ENCODE peak calls at places on chromosomes 6 and 20, in seven cellular contexts. O is kidney, S is sigmoid colon, T is HCT116, M is mesendoderm, G is fibroblast of lung, U is transverse colon. L is an unnamed sample. For H3K4me1, the result is how much of the 10 kb centered on the place peaks cover.

GRCh38 chr6:168939771-168940170 is 313.9 kb downstream of the THBS2 start:
- DNase-seq in M (no peak), T (no peak), O (no peak), U (no peak), G (no peak), S (no peak), L (no peak)

GRCh38 chr6:140566706-140567330 is 1192.4 kb upstream of the CITED2 start:
- DNase-seq in M (peak), G (peak), O (no peak), T (no peak), S (no peak), U (no peak), L (peak)

GRCh38 chr6:52046456-52046855 is 41.0 kb downstream of the PKHD1 start:
- DNase-seq in G (no peak), U (no peak), S (no peak), O (no peak), T (no peak), M (no peak), L (no peak)

GRCh38 chr6:75290558-75290957 is 6.0 kb upstream of the TMEM30A start:
- DNase-seq in O (no peak), G (no peak), S (no peak), T (no peak), U (no peak), M (peak), L (no peak)

GRCh38 chr6:17724341-17724740 is 17.6 kb upstream of the NUP153 start:
- DNase-seq in T (no peak), O (no peak), M (no peak), U (no peak), G (no peak), S (no peak), L (no peak)

GRCh38 chr20:1062334-1063015 is 55.9 kb upstream of the PSMF1 start:
- DNase-seq in S (no peak), O (no peak), U (peak), G (no peak), M (peak), T (no peak), L (peak)

GRCh38 chr20:12113468-12114371 is 196.0 kb downstream of the BTBD3 start:
- DNase-seq in G (peak), U (no peak), O (no peak), T (no peak), M (no peak), S (no peak), L (peak)

GRCh38 chr20:36848078-36848660 is 27.8 kb upstream of the TLDC2 start:
- DNase-seq in T (no peak), U (no peak), O (peak), S (peak), M (no peak), G (peak), L (no peak)

GRCh38 chr6:113364781-113365545 is 492.2 kb upstream of the MARCKS start:
- DNase-seq in M (peak), S (no peak), G (peak), U (no peak), T (no peak), O (no peak), L (no peak)

GRCh38 chr20:41177636-41178035 is 40.3 kb downstream of the PLCG1 start:
- DNase-seq in G (peak), M (peak), O (peak), T (peak), U (peak), S (no peak), L (no peak)

GRCh38 chr6:141464490-141464889 is 668.2 kb upstream of the GJE1 start:
- DNase-seq in T (no peak), U (no peak), M (peak), G (peak), O (no peak), S (no peak), L (peak)

GRCh38 chr6:37988696-37989095 is 169.2 kb downstream of the ZFAND3 start:
- DNase-seq in S (no peak), M (no peak), T (no peak), G (peak), U (no peak), O (no peak), L (no peak)

GRCh38 chr6:9862603-9863167 is 552.2 kb downstream of the TFAP2A start:
- DNase-seq in S (no peak), U (no peak), T (no peak), M (peak), O (no peak), G (no peak), L (no peak)

GRCh38 chr20:52426856-52427255 is 235.3 kb upstream of the ZFP64 start:
- DNase-seq in T (no peak), S (no peak), M (peak), U (no peak), O (no peak), G (no peak), L (no peak)

GRCh38 chr6:13965582-13966127 is 40.9 kb downstream of the RNF182 start:
- DNase-seq in S (no peak), U (no peak), O (no peak), T (no peak), M (no peak), G (no peak), L (no peak)

GRCh38 chr6:129732034-129732433 is 22.1 kb upstream of the ARHGAP18 start:
- DNase-seq in U (no peak), O (no peak), M (peak), T (no peak), G (peak), S (no peak), L (no peak)

GRCh38 chr20:6575912-6576391 is 191.5 kb upstream of the BMP2 start:
- DNase-seq in G (peak), S (no peak), T (no peak), U (no peak), M (peak), O (no peak), L (no peak)

GRCh38 chr6:170234419-170234818 is 56.5 kb downstream of the DLL1 start:
- DNase-seq in S (no peak), G (no peak), U (no peak), M (no peak), T (no peak), O (peak), L (no peak)

GRCh38 chr6:167275001-167275400 is 16.1 kb upstream of the UNC93A start:
- DNase-seq in S (no peak), T (no peak), G (no peak), O (no peak), M (no peak), U (no peak), L (no peak)

GRCh38 chr6:32622545-32623401 is 14.4 kb upstream of the HLA-DQA1 start:
- DNase-seq in U (no peak), M (peak), T (no peak), G (peak), S (no peak), O (no peak), L (peak)

GRCh38 chr6:34176261-34177031 is 30.6 kb upstream of the GRM4 start:
- DNase-seq in T (no peak), G (no peak), O (peak), U (no peak), S (no peak), M (no peak), L (no peak)

GRCh38 chr20:20184149-20184548 is 131.8 kb downstream of the CFAP61 start:
- DNase-seq in S (no peak), U (no peak), T (no peak), O (no peak), M (no peak), G (no peak), L (no peak)

GRCh38 chr20:37543828-37544227 is 16.2 kb upstream of the BLCAP start:
- DNase-seq in T (no peak), M (no peak), G (peak), O (no peak), U (no peak), S (no peak), L (no peak)

GRCh38 chr6:11536795-11537194 is 754 bp upstream of the TMEM170B start:
- DNase-seq in O (peak), T (no peak), S (no peak), U (peak), G (no peak), M (peak), L (no peak)

GRCh38 chr6:25556516-25556915 is 95.5 kb upstream of the SCGN start:
- DNase-seq in S (peak), G (peak), U (peak), O (peak), M (peak), T (peak), L (peak)

GRCh38 chr6:13523826-13524622 is 36.6 kb upstream of the GFOD1 start:
- DNase-seq in T (no peak), U (no peak), O (no peak), M (no peak), S (no peak), G (no peak), L (no peak)

GRCh38 chr20:52313335-52313963 is 121.9 kb upstream of the ZFP64 start:
- DNase-seq in U (no peak), S (no peak), T (peak), M (peak), O (no peak), G (peak), L (peak)

GRCh38 chr6:131954775-131955107 is 3.6 kb upstream of the CCN2 start:
- DNase-seq in T (no peak), U (peak), M (peak), O (no peak), G (peak), S (peak), L (peak)
- H3K27ac ChIP-seq in T (no peak), U (peak), M (no peak), O (no peak), G (peak), S (peak), L (no peak)

GRCh38 chr6:91173651-91174050 is 586.8 kb upstream of the MAP3K7 start:
- DNase-seq in M (no peak), O (no peak), G (no peak), U (no peak), S (no peak), T (no peak), L (no peak)
- H3K4me1 ChIP-seq in M (under half), O (under half), G (under half), U (under half), S (under half), T (under half), L (under half)

GRCh38 chr20:8209061-8209460 is 77.0 kb downstream of the PLCB1 start:
- DNase-seq in M (no peak), S (no peak), T (no peak), G (peak), O (no peak), U (no peak), L (no peak)
- H3K27ac ChIP-seq in M (no peak), S (no peak), T (no peak), G (no peak), O (no peak), U (no peak), L (no peak)

GRCh38 chr6:108944707-108945685 is 96.8 kb downstream of the ARMC2 start:
- DNase-seq in S (peak), O (no peak), G (peak), U (no peak), T (no peak), M (no peak), L (no peak)
- H3K4me1 ChIP-seq in S (under half), O (under half), G (under half), U (under half), T (under half), M (under half), L (under half)

GRCh38 chr6:146813554-146813953 is 214.8 kb downstream of the ADGB start:
- DNase-seq in G (peak), M (no peak), O (no peak), U (no peak), S (no peak), T (no peak), L (no peak)
- H3K27ac ChIP-seq in G (no peak), M (no peak), O (no peak), U (no peak), S (no peak), T (no peak), L (no peak)

DNA sequence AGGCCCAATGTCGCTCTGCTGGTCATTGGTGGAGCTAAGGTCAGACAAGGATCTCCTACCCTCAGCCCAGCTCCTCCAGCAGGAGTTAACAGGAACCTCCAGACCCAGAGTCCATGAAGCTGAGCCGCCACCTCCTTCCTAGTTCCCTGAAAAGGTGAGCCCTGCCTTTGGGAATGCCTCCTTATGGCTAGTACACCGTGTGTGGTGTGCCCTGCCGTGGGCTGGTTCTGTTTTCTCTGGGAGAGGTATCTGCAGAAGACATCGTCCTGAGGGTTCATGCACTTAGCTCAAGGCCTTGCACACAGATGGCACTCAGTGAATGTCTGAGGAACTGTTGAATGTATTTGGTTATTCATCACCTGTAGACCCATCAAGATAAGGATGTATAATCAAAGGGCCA is 15.3 kb downstream of the BANF2 start:
- DNase-seq in G (no peak), O (no peak), U (no peak), S (no peak), M (no peak), T (no peak), L (no peak)
- H3K4me1 ChIP-seq in G (under half), O (under half), U (under half), S (under half), M (under half), T (under half), L (under half)

DNA sequence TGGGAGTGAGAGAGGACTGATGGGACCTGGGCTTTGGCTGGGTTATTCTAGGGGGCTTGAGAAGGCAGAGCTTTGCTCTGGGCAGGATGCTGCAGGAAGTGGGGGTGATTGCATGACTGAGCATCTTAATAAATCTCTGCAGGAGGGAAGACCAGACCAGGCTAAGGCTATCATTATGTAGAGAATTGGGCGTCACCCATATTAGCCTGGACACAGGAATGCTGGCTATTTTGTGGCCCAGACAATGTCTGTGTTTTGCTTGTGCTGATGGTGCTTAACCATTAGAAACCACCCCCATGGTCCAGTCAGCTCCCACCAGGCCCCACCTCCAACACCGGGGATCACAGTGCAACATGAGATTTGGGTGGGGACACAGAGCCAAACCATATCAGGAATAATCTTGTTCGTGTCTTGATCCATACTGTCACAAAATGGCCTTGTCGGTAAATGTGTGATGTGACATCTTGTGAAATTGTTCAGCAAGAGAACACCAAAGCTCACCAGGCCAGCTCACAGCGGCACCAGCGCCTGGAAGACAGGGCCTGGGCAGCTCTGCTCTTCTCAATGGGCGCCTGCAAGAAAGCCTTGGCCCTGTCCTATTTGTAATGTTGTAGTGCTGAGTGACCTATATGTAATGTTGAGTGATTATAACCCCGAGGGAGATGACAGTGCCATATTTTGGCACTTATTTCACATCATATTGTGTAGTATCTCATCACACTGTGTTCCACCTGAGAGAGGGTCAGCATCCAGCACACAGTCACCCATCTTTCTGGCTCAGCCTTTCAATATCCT is 211.8 kb downstream of the QKI start:
- DNase-seq in S (no peak), O (no peak), G (peak), M (no peak), U (no peak), T (no peak), L (no peak)
- H3K27ac ChIP-seq in S (no peak), O (no peak), G (no peak), M (no peak), U (no peak), T (no peak), L (no peak)

GRCh38 chr6:111794300-111794699 is 79.0 kb downstream of the FYN start:
- DNase-seq in O (no peak), U (no peak), G (no peak), T (no peak), S (no peak), M (no peak), L (no peak)

GRCh38 chr6:111792241-111792640 is 81.0 kb downstream of the FYN start:
- DNase-seq in S (no peak), U (no peak), T (no peak), G (no peak), O (no peak), M (no peak), L (no peak)

GRCh38 chr6:111792914-111793700 is 80.1 kb downstream of the FYN start:
- DNase-seq in U (no peak), G (no peak), S (no peak), T (no peak), O (no peak), M (no peak), L (no peak)

GRCh38 chr6:111794716-111795452 is 78.4 kb downstream of the FYN start:
- DNase-seq in S (no peak), M (no peak), G (peak), T (no peak), U (no peak), O (no peak), L (no peak)

GRCh38 chr6:111793711-111794111 is 79.5 kb downstream of the FYN start:
- DNase-seq in M (no peak), U (peak), T (no peak), O (no peak), S (no peak), G (no peak), L (peak)
- H3K4me1 ChIP-seq in M (under half), U (under half), T (under half), O (under half), S (under half), G (under half), L (under half)

DNA sequence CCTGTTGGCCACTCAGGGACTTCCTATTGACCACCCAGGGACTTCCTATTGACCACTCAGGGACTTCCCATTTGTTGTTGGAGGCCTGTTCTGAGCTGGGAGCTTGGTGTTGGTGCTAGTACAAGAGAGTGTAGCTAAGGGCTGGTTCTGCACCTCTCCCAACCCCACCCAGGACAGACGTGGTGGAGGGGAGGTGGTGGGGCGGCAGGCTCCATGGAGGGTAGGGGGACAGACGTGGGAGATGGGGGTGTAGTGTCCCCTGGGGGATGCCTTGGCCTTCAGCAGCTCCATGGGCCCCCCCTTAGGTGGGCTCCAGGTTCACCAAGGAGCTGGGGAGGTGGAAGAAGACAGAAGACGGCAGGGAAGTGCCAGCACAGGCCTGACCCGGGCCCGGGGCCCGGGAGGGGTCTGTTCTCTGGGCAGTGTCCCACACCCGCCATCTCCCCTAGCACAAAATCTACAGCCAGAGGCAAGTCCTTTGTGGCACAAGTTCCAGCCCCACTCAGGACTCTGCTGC is 33.9 kb downstream of the CHRNA4 start:
- DNase-seq in U (no peak), S (no peak), M (no peak), T (no peak), G (no peak), O (peak), L (no peak)
- H3K27ac ChIP-seq in U (no peak), S (no peak), M (no peak), T (peak), G (no peak), O (no peak), L (no peak)

GRCh38 chr20:32830437-32830836 is 10.7 kb downstream of the MAPRE1 start:
- DNase-seq in O (no peak), T (no peak), S (no peak), M (no peak), G (peak), U (peak), L (peak)

GRCh38 chr20:32831982-32832381 is 12.2 kb downstream of the MAPRE1 start:
- DNase-seq in U (no peak), G (no peak), S (no peak), O (no peak), T (no peak), M (no peak), L (no peak)

GRCh38 chr20:32832664-32833063 is 12.9 kb downstream of the MAPRE1 start:
- DNase-seq in G (no peak), M (no peak), U (no peak), S (no peak), T (no peak), O (no peak), L (no peak)

GRCh38 chr20:32828029-32828666 is 8.4 kb downstream of the MAPRE1 start:
- DNase-seq in O (no peak), S (peak), T (no peak), M (no peak), G (peak), U (no peak), L (no peak)

GRCh38 chr20:32829291-32830005 is 9.7 kb downstream of the MAPRE1 start:
- DNase-seq in T (no peak), O (no peak), M (no peak), S (peak), U (no peak), G (peak), L (no peak)
- H3K4me1 ChIP-seq in T (under half), O (under half), M (under half), S (under half), U (under half), G (under half), L (under half)

L was measured in small intestine.